ENCODE peak calls at places on chromosomes 3 and 15, in four cellular contexts. One of them, this sample, is unnamed.

GRCh38 chr15:57692709-57693108 is 13.8 kb upstream of the POLR2M start:
- DNase-seq in heart left ventricle: no peak
- DNase-seq in uterus: no peak
- DNase-seq in NT2/D1: no peak
- DNase-seq in this sample: peak; percentile 15

GRCh38 chr3:38992117-38992779 is 59.5 kb downstream of the SCN11A start:
- DNase-seq in heart left ventricle: no peak
- DNase-seq in uterus: no peak
- DNase-seq in NT2/D1: no peak
- DNase-seq in this sample: peak; percentile 93

GRCh38 chr3:104755791-104756190 is 610.9 kb upstream of the ALCAM start:
- DNase-seq in heart left ventricle: no peak
- DNase-seq in uterus: no peak
- DNase-seq in NT2/D1: no peak
- DNase-seq in this sample: no peak

GRCh38 chr15:47587938-47588817 is 129.1 kb upstream of the SEMA6D start:
- DNase-seq in NT2/D1: no peak
- DNase-seq in heart left ventricle: no peak
- DNase-seq in uterus: no peak
- DNase-seq in this sample: no peak

GRCh38 chr3:123076496-123077418 is 9.9 kb downstream of the PDIA5 start:
- DNase-seq in uterus: peak; percentile 57
- DNase-seq in NT2/D1: no peak
- DNase-seq in heart left ventricle: peak; percentile 78
- DNase-seq in this sample: no peak

GRCh38 chr15:41894251-41894790 is 468 bp upstream of the SPTBN5 start:
- DNase-seq in heart left ventricle: no peak
- DNase-seq in NT2/D1: no peak
- DNase-seq in uterus: no peak
- DNase-seq in this sample: no peak

GRCh38 chr15:64772964-64773363 is 2.4 kb downstream of the RBPMS2 start:
- DNase-seq in uterus: no peak
- DNase-seq in NT2/D1: no peak
- DNase-seq in heart left ventricle: no peak
- DNase-seq in this sample: no peak

GRCh38 chr3:40550168-40550567 is 25.4 kb downstream of the ZNF621 start:
- DNase-seq in uterus: no peak
- DNase-seq in heart left ventricle: no peak
- DNase-seq in NT2/D1: no peak
- DNase-seq in this sample: no peak

GRCh38 chr15:75843618-75844610 is 667 bp downstream of the UBE2Q2 start:
- DNase-seq in heart left ventricle: peak; percentile 85
- DNase-seq in uterus: peak; percentile 47
- DNase-seq in NT2/D1: no peak
- DNase-seq in this sample: peak; percentile 25

GRCh38 chr3:127328391-127328790 is 40.5 kb upstream of the PRR20G start:
- DNase-seq in heart left ventricle: no peak
- DNase-seq in uterus: no peak
- DNase-seq in NT2/D1: no peak
- DNase-seq in this sample: no peak

GRCh38 chr3:94024385-94024784 is 4.0 kb downstream of the STX19 start:
- DNase-seq in NT2/D1: no peak
- DNase-seq in heart left ventricle: no peak
- DNase-seq in uterus: no peak
- DNase-seq in this sample: no peak

DNA sequence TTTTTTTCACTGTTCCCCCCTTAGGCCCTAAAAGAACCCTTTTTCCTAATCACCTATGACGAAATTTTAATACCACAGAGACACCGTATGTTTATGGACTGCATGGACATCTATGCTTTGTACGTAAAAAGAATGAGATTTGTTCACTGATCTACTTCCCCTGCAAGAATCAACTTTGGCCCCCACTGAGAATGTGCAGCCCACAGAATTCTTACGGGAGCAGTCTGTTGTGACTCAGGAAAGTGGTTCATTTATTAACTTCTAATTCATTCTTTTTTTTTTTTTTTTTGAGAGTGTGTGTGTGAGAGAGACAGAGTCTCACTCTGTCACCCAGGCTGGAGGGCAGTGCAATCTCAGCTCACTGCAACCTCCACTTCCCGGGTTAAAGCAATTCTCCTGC is 17.6 kb downstream of the EIF4E3 start:
- DNase-seq in heart left ventricle: no peak
- DNase-seq in uterus: no peak
- DNase-seq in NT2/D1: no peak
- DNase-seq in this sample: peak; percentile 22
- H3K36me3 ChIP-seq in heart left ventricle: no peaks in the 10 kb centered on the region
- H3K36me3 ChIP-seq in uterus: no peaks in the 10 kb centered on the region
- H3K36me3 ChIP-seq in NT2/D1: no peaks in the 10 kb centered on the region
- H3K36me3 ChIP-seq in this sample: no peaks in the 10 kb centered on the region

GRCh38 chr3:79957066-79957465 is 189.3 kb upstream of the ROBO1 start:
- DNase-seq in heart left ventricle: no peak
- DNase-seq in uterus: no peak
- DNase-seq in NT2/D1: no peak
- DNase-seq in this sample: no peak

GRCh38 chr3:79960594-79960993 is 192.8 kb upstream of the ROBO1 start:
- DNase-seq in NT2/D1: no peak
- DNase-seq in uterus: no peak
- DNase-seq in heart left ventricle: no peak
- DNase-seq in this sample: no peak

GRCh38 chr3:79953591-79954105 is 185.8 kb upstream of the ROBO1 start:
- DNase-seq in heart left ventricle: no peak
- DNase-seq in NT2/D1: no peak
- DNase-seq in uterus: no peak
- DNase-seq in this sample: no peak

DNA sequence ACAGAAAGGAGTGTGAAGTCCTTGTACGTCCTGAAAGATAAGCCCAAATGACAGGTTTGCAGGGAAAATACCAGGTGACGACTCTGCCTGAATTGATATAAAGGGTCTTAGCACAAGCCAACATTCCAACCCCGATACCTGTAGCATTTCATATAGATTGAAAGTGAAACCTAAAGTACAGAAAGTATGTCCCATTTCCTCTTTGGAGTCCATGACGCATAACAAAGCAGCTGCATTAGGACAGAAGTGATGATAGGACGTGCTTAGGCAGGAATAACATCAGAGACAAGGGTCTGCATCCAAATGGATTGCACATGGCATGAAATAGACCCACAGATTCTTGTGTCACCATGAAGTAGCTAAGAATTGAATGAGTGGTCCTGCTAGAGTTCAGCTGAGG is 187.0 kb upstream of the ROBO1 start:
- DNase-seq in heart left ventricle: no peak
- DNase-seq in NT2/D1: no peak
- DNase-seq in uterus: no peak
- DNase-seq in this sample: no peak
- H3K4me3 ChIP-seq in heart left ventricle: no peak overlapping the region
- H3K4me3 ChIP-seq in NT2/D1: no peak overlapping the region
- H3K4me3 ChIP-seq in uterus: no peak overlapping the region
- H3K4me3 ChIP-seq in this sample: no peak overlapping the region

DNA sequence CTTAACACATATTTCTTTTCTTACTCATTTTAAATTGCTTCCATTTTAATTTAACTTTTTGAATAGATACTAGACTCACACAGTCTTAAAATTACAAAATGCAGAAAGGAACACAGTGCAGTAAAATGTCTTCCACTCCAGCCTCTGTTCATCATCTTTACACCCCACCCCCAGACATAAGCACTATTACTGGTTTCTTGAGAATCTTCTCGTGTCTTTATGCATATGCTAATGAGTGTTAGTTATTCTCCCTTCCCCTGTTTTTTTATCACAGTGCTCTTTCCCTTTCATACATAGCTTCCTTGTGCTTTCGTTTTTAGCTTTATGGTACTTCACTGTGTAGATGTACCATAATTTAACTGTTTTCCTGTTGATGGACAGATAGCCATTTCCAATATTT is 9.8 kb downstream of the LSM3 start:
- DNase-seq in uterus: no peak
- DNase-seq in NT2/D1: no peak
- DNase-seq in heart left ventricle: no peak
- DNase-seq in this sample: no peak
- H3K36me3 ChIP-seq in uterus: no peaks in the 10 kb centered on the region
- H3K36me3 ChIP-seq in NT2/D1: peaks cover 48% of the 10 kb centered on the region
- H3K36me3 ChIP-seq in heart left ventricle: no peaks in the 10 kb centered on the region
- H3K36me3 ChIP-seq in this sample: peaks cover 10% of the 10 kb centered on the region

DNA sequence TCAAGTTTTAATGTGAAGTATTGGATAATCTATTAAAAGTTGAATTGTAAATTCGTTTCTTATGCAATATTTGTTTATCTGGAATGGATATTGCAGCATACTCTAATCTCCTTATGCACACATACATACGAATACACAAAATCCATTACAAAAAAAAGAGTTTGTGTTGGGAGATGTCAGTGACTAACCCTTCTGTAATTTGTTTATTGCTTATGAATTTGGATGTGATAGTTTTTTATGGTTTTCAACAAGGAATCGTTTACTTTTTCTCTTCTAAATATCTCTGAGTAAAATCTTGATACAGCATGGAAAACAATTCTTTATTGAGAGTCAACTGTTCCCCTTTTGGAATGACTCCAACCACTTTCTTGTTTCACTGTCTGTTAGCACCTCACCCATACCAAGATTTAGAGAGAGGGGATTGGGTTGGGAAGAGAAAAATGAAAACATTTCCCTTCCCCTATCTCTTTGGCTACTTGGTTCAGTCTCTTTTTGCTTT is 9.4 kb downstream of the RAB8B start:
- DNase-seq in heart left ventricle: no peak
- DNase-seq in uterus: no peak
- DNase-seq in NT2/D1: no peak
- DNase-seq in this sample: no peak
- H3K4me3 ChIP-seq in heart left ventricle: no peak overlapping the region
- H3K4me3 ChIP-seq in uterus: no peak overlapping the region
- H3K4me3 ChIP-seq in NT2/D1: no peak overlapping the region
- H3K4me3 ChIP-seq in this sample: no peak overlapping the region

GRCh38 chr3:9688961-9689360 is 14.7 kb upstream of the CPNE9 start:
- DNase-seq in NT2/D1: no peak
- DNase-seq in uterus: no peak
- DNase-seq in heart left ventricle: no peak
- DNase-seq in this sample: no peak

GRCh38 chr3:9685216-9686049 is 18.2 kb upstream of the CPNE9 start:
- DNase-seq in heart left ventricle: no peak
- DNase-seq in uterus: no peak
- DNase-seq in NT2/D1: no peak
- DNase-seq in this sample: no peak

GRCh38 chr3:9686703-9687102 is 16.9 kb upstream of the CPNE9 start:
- DNase-seq in heart left ventricle: no peak
- DNase-seq in NT2/D1: no peak
- DNase-seq in uterus: no peak
- DNase-seq in this sample: no peak

GRCh38 chr3:9687514-9687913 is 16.1 kb upstream of the CPNE9 start:
- DNase-seq in NT2/D1: no peak
- DNase-seq in uterus: no peak
- DNase-seq in heart left ventricle: no peak
- DNase-seq in this sample: no peak

DNA sequence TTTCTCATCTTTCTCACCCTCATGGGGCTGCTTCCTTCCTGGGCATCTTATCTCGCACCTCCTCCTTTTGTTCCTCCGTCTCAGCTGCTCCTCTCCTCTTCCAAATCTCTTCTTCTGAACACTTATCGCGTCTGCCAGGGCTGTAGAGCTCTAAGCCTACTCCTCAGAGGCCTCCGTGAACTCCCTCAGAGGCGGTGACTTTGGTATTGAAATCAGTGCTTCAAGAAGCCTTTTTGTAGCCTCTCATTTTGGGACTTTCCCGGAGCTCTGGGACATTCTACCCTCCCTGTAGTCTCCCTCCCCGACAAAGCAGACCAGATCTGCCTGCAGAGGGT is 17.6 kb upstream of the CPNE9 start:
- DNase-seq in NT2/D1: no peak
- DNase-seq in uterus: no peak
- DNase-seq in heart left ventricle: no peak
- DNase-seq in this sample: no peak
- H3K36me3 ChIP-seq in NT2/D1: peaks cover 95% of the 10 kb centered on the region
- H3K36me3 ChIP-seq in uterus: no peaks in the 10 kb centered on the region
- H3K36me3 ChIP-seq in heart left ventricle: peaks cover 40% of the 10 kb centered on the region
- H3K36me3 ChIP-seq in this sample: peaks cover 67% of the 10 kb centered on the region

GRCh38 chr3:193869221-193870201 is 266.4 kb upstream of the HES1 start:
- DNase-seq in heart left ventricle: peak; percentile 74
- DNase-seq in NT2/D1: peak; percentile 67
- DNase-seq in uterus: no peak
- DNase-seq in this sample: peak; percentile 90
- H3K4me3 ChIP-seq in heart left ventricle: peak overlapping the region; percentile 32
- H3K4me3 ChIP-seq in NT2/D1: peak overlapping the region; percentile 22
- H3K4me3 ChIP-seq in uterus: no peak overlapping the region
- H3K4me3 ChIP-seq in this sample: peak overlapping the region; percentile 5

GRCh38 chr3:27574438-27574795 is 90.2 kb upstream of the SLC4A7 start:
- DNase-seq in uterus: no peak
- DNase-seq in heart left ventricle: no peak
- DNase-seq in NT2/D1: no peak
- DNase-seq in this sample: no peak
- H3K36me3 ChIP-seq in uterus: no peaks in the 10 kb centered on the region
- H3K36me3 ChIP-seq in heart left ventricle: no peaks in the 10 kb centered on the region
- H3K36me3 ChIP-seq in NT2/D1: no peaks in the 10 kb centered on the region
- H3K36me3 ChIP-seq in this sample: no peaks in the 10 kb centered on the region